ENCODE peak calls at places on chromosomes 5 and 9, in nine cellular contexts. X is A549; Q is heart right ventricle; C is CD4-positive, alpha-beta T cell; B is neural progenitor cell; R is IMR-90; A is transverse colon; V is sigmoid colon; E is breast epithelium. F is an unnamed sample.

GRCh38 chr5:150670275-150670960 is 9.4 kb downstream of the MYOZ3 start:
- DNase-seq in B (peak; percentile 50), A (no peak), V (no peak), Q (no peak), X (no peak), C (no peak), E (no peak), R (no peak), F (no peak)

GRCh38 chr5:131265318-131265803 is 1.5 kb downstream of the CDC42SE2 start:
- DNase-seq in C (no peak), R (peak; percentile 38), X (peak; percentile 76), E (no peak), A (no peak), V (no peak), B (no peak), Q (no peak), F (no peak)

GRCh38 chr5:7808998-7809397 is 41.9 kb downstream of the CFAP90 start:
- DNase-seq in X (no peak), B (no peak), V (no peak), E (no peak), A (no peak), R (no peak), C (no peak), Q (no peak), F (no peak)

GRCh38 chr5:81787843-81788242 is 36.9 kb upstream of the SSBP2 start:
- DNase-seq in Q (no peak), A (peak; percentile 55), E (no peak), R (peak; percentile 80), V (peak; percentile 89), C (no peak), X (peak; percentile 36), B (peak; percentile 23), F (peak; percentile 74)

GRCh38 chr5:78004559-78004958 is 228.4 kb upstream of the TBCA start:
- DNase-seq in V (no peak), X (no peak), E (no peak), Q (no peak), A (no peak), R (peak; percentile 31), B (no peak), C (no peak), F (no peak)

GRCh38 chr9:86230858-86231257 is 28.6 kb downstream of the C9orf153 start:
- DNase-seq in V (no peak), R (no peak), E (no peak), Q (no peak), B (no peak), A (no peak), X (no peak), C (no peak), F (no peak)

GRCh38 chr5:67577424-67577823 is 380.8 kb upstream of the CD180 start:
- DNase-seq in A (no peak), X (no peak), B (no peak), Q (no peak), E (no peak), V (no peak), R (peak; percentile 38), C (no peak), F (no peak)

GRCh38 chr5:111083323-111083722 is 8.8 kb upstream of the WDR36 start:
- DNase-seq in C (no peak), Q (no peak), B (no peak), A (no peak), X (no peak), E (no peak), R (no peak), V (no peak), F (no peak)

GRCh38 chr5:160793500-160793899 is 58.5 kb downstream of the ATP10B start:
- DNase-seq in C (no peak), E (no peak), V (no peak), B (no peak), R (no peak), X (no peak), A (no peak), Q (no peak), F (no peak)

GRCh38 chr5:111389390-111390082 is 122.8 kb downstream of the STARD4 start:
- DNase-seq in B (no peak), Q (no peak), C (no peak), R (peak; percentile 85), E (no peak), A (no peak), X (peak; percentile 2), V (no peak), F (no peak)

GRCh38 chr5:57538341-57538955 is 55.8 kb upstream of the ACTBL2 start:
- DNase-seq in E (no peak), V (no peak), Q (no peak), A (no peak), C (no peak), R (peak; percentile 79), X (peak; percentile 16), B (no peak), F (no peak)

GRCh38 chr5:173324115-173325001 is 3.9 kb downstream of the STC2 start:
- DNase-seq in C (no peak), R (peak; percentile 89), V (peak; percentile 94), A (peak; percentile 81), Q (peak; percentile 90), B (peak; percentile 60), X (no peak), E (no peak), F (peak; percentile 91)

GRCh38 chr5:31887556-31887955 is 248.6 kb downstream of the PDZD2 start:
- DNase-seq in E (no peak), R (no peak), A (no peak), X (no peak), B (no peak), Q (no peak), C (no peak), V (no peak), F (no peak)

GRCh38 chr5:39420482-39421145 is 4.2 kb downstream of the DAB2 start:
- DNase-seq in R (peak; percentile 71), B (peak; percentile 27), C (no peak), X (no peak), E (no peak), A (peak; percentile 41), Q (peak; percentile 40), V (peak; percentile 84), F (peak; percentile 71)

GRCh38 chr5:170632266-170632984 is 128.6 kb downstream of the KCNIP1 start:
- DNase-seq in R (no peak), A (no peak), E (no peak), C (no peak), X (peak; percentile 36), Q (no peak), V (peak; percentile 57), B (peak; percentile 68), F (no peak)

GRCh38 chr5:72648511-72648910 is 141.3 kb upstream of the ZNF366 start:
- DNase-seq in V (peak; percentile 82), R (peak; percentile 39), Q (no peak), A (no peak), B (no peak), E (no peak), C (no peak), X (no peak), F (no peak)

DNA sequence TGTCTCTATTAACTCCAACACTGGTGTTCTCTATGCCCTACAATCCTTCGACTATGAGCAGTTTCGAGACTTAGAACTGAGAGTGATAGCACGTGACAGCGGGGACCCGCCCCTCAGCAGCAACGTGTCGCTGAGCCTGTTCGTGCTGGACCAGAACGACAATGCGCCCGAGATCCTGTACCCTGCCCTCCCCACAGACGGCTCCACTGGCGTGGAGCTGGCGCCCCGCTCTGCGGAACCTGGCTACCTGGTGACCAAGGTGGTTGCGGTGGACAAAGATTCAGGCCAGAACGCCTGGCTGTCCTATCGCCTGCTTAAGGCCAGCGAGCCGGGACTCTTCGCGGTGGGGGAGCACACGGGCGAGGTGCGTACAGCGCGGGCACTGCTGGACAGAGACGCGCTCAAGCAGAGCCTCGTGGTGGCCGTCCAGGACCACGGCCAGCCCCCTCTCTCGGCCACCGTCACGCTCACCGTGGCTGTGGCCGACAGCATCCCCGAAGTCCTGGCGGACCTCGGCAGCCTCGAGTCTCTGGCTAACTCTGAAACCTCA is 2.0 kb downstream of the PCDHGA11 start:
- DNase-seq in E (no peak), V (no peak), B (no peak), R (no peak), Q (no peak), X (no peak), A (no peak), C (no peak), F (no peak)
- H3K9me3 ChIP-seq in E (peaks cover 100% of the 10 kb centered on the region), V (peaks cover 65% of the 10 kb centered on the region), B (peaks cover 84% of the 10 kb centered on the region), R (peaks cover 62% of the 10 kb centered on the region), Q (peaks cover 100% of the 10 kb centered on the region), X (peaks cover 81% of the 10 kb centered on the region), A (peaks cover 99% of the 10 kb centered on the region), C (peaks cover 67% of the 10 kb centered on the region), F (peaks cover 22% of the 10 kb centered on the region)

GRCh38 chr5:97591781-97592180 is 408.7 kb upstream of the RIOK2 start:
- DNase-seq in R (no peak), V (no peak), A (no peak), C (no peak), Q (no peak), E (no peak), X (no peak), B (no peak), F (no peak)
- TF ChIP-seq CTCF in R (no peak), V (no peak), A (no peak), C (no peak), Q (no peak), E (no peak), X (no peak), B (no peak), F (no peak)

GRCh38 chr5:141389153-141390042 is 1.9 kb downstream of the PCDHGB4 start:
- DNase-seq in V (no peak), B (no peak), A (no peak), X (no peak), Q (no peak), E (no peak), R (no peak), C (no peak), F (no peak)

GRCh38 chr5:141398608-141399007 is 861 bp downstream of the PCDHGB5 start:
- DNase-seq in X (no peak), E (no peak), R (no peak), A (no peak), B (no peak), V (no peak), C (no peak), Q (no peak), F (no peak)

GRCh38 chr5:141392429-141393198 is at the start of gene PCDHGA8:
- DNase-seq in R (peak; percentile 49), A (no peak), V (no peak), C (no peak), E (no peak), B (no peak), X (peak; percentile 27), Q (no peak), F (no peak)

GRCh38 chr5:141388661-141389060 is 1.2 kb downstream of the PCDHGB4 start:
- DNase-seq in X (no peak), Q (no peak), A (no peak), E (no peak), V (no peak), B (no peak), R (no peak), C (no peak), F (no peak)

GRCh38 chr5:141393267-141393666 is 834 bp downstream of the PCDHGA8 start:
- DNase-seq in X (no peak), R (no peak), C (no peak), B (no peak), Q (no peak), V (no peak), E (no peak), A (no peak), F (no peak)
- H3K9me3 ChIP-seq in X (peaks cover 67% of the 10 kb centered on the region), R (peaks cover 48% of the 10 kb centered on the region), C (peaks cover 47% of the 10 kb centered on the region), B (peaks cover 58% of the 10 kb centered on the region), Q (peaks cover 95% of the 10 kb centered on the region), V (peaks cover 37% of the 10 kb centered on the region), E (peaks cover 96% of the 10 kb centered on the region), A (peaks cover 85% of the 10 kb centered on the region), F (peaks cover 9% of the 10 kb centered on the region)

DNA sequence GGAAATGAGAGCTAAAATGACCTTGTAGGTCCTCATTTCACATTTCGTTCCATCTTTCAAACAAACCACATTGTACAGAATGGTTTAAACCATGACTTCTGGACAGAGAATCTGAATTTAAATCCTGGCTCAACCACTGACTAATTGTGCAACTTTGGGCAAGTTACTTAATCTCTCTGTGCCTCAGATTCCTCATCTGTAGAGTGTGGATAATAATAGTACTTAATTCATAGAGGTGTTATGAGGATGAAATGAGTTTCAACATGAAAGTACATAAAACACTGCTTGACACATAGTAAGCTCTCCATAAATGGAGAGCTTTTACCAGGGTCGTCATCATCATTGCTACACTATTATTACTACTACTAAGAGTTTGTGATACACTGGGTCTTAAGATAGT is 46.3 kb upstream of the FOXE1 start:
- DNase-seq in A (no peak), B (no peak), Q (no peak), E (no peak), R (no peak), V (no peak), X (no peak), C (no peak), F (no peak)
- TF ChIP-seq CTCF in A (no peak), B (no peak), Q (no peak), E (no peak), R (no peak), V (no peak), X (no peak), C (no peak), F (no peak)

F was measured in ovary.